ENCODE peak calls at places on chromosomes 4 and X, in ten cellular contexts. B is uterus, Q is heart left ventricle, U is sigmoid colon, X is testis, T is IMR-90, N is ovary, M is right lobe of liver, V is H54, D is NB4. O is an unnamed sample.
A peak's percentile ranks its signal among the peaks of the same experiment; 100 is the strongest.

GRCh38 chrX:70434914-70435586 is 9.6 kb upstream of the DLG3 start:
- DNase-seq in B (peak; percentile 48), Q (peak; percentile 75), U (no peak), X (peak; percentile 27), T (peak; percentile 48), N (peak; percentile 63), M (no peak), V (no peak), D (peak; percentile 73), O (peak; percentile 74)

GRCh38 chr4:183337349-183337748 is 15.1 kb upstream of the CLDN24 start:
- DNase-seq in B (no peak), Q (no peak), U (no peak), X (no peak), T (no peak), N (no peak), M (peak; percentile 41), V (no peak), D (peak; percentile 75), O (no peak)

GRCh38 chr4:20272411-20272872 is 20.7 kb downstream of the SLIT2 start:
- DNase-seq in B (no peak), Q (no peak), U (no peak), X (no peak), T (peak; percentile 71), N (no peak), M (no peak), V (no peak), D (no peak), O (no peak)

GRCh38 chr4:98260047-98260578 is 1.1 kb upstream of the RAP1GDS1 start:
- DNase-seq in B (peak; percentile 54), Q (peak; percentile 65), U (peak; percentile 74), X (peak; percentile 68), T (peak; percentile 10), N (peak; percentile 48), M (peak; percentile 80), V (peak; percentile 41), D (no peak), O (peak; percentile 34)

GRCh38 chr4:143185253-143186107 is 763 bp downstream of the USP38 start:
- DNase-seq in B (no peak), Q (peak; percentile 21), U (peak; percentile 67), X (peak; percentile 44), T (peak; percentile 8), N (no peak), M (peak; percentile 62), V (no peak), D (peak; percentile 23), O (peak; percentile 20)

GRCh38 chr4:185183622-185184281 is 20.0 kb downstream of the CFAP97 start:
- DNase-seq in B (peak; percentile 66), Q (peak; percentile 91), U (peak; percentile 92), X (peak; percentile 96), T (peak; percentile 93), N (peak; percentile 79), M (no peak), V (peak; percentile 11), D (peak; percentile 86), O (peak; percentile 71)

GRCh38 chrX:8846271-8846670 is 45.1 kb upstream of the FAM9A start:
- DNase-seq in B (no peak), Q (no peak), U (no peak), X (no peak), T (no peak), N (no peak), M (no peak), V (no peak), D (no peak), O (no peak)

GRCh38 chr4:162458051-162458450 is 294.3 kb upstream of the FSTL5 start:
- DNase-seq in B (no peak), Q (no peak), U (no peak), X (no peak), T (no peak), N (no peak), M (no peak), V (no peak), D (no peak), O (no peak)

GRCh38 chrX:86830685-86831084 is 682.4 kb downstream of the DACH2 start:
- DNase-seq in B (no peak), Q (no peak), U (no peak), X (no peak), T (no peak), N (no peak), M (no peak), V (no peak), D (no peak), O (no peak)

GRCh38 chr4:3713817-3714641 is 52.2 kb upstream of the ADRA2C start:
- DNase-seq in B (no peak), Q (no peak), U (no peak), X (no peak), T (no peak), N (no peak), M (peak; percentile 38), V (no peak), D (no peak), O (no peak)

GRCh38 chrX:2701600-2701999 is 10.5 kb downstream of the CD99 start:
- DNase-seq in B (no peak), Q (peak; percentile 50), U (no peak), X (no peak), T (no peak), N (no peak), M (no peak), V (no peak), D (peak; percentile 46), O (peak; percentile 58)

GRCh38 chr4:145812902-145813301 is 125.7 kb downstream of the ZNF827 start:
- DNase-seq in B (no peak), Q (no peak), U (no peak), X (no peak), T (no peak), N (no peak), M (no peak), V (no peak), D (no peak), O (no peak)

GRCh38 chr4:151950993-151951726 is 190.4 kb upstream of the GATB start:
- DNase-seq in B (peak; percentile 26), Q (no peak), U (no peak), X (peak; percentile 16), T (no peak), N (no peak), M (no peak), V (no peak), D (no peak), O (no peak)

GRCh38 chr4:124631760-124632159 is 80.8 kb downstream of the ANKRD50 start:
- DNase-seq in B (no peak), Q (no peak), U (no peak), X (peak; percentile 35), T (peak; percentile 98), N (no peak), M (no peak), V (peak; percentile 33), D (peak; percentile 47), O (no peak)

GRCh38 chr4:42361475-42361874 is 35.8 kb upstream of the SHISA3 start:
- DNase-seq in B (no peak), Q (no peak), U (no peak), X (no peak), T (no peak), N (no peak), M (no peak), V (no peak), D (no peak), O (no peak)

GRCh38 chr4:186587416-186588018 is 32.1 kb upstream of the MTNR1A start:
- DNase-seq in B (peak; percentile 60), Q (peak; percentile 74), U (peak; percentile 83), X (peak; percentile 89), T (peak; percentile 65), N (peak; percentile 51), M (peak; percentile 65), V (peak; percentile 7), D (peak; percentile 58), O (no peak)

GRCh38 chrX:149631293-149632165 is at the start of gene TMEM185A:
- DNase-seq in B (peak; percentile 61), Q (peak; percentile 81), U (peak; percentile 85), X (peak; percentile 77), T (peak; percentile 32), N (peak; percentile 59), M (peak; percentile 79), V (peak; percentile 53), D (peak; percentile 78), O (peak; percentile 55)
- TF ChIP-seq POLR2A in B (no peak), Q (no peak), U (no peak), X (no peak), T (no peak), N (no peak), M (no peak), V (peak; percentile 46), D (peak; percentile 35), O (peak; percentile 28)

GRCh38 chr4:2417765-2418651 is at the start of gene ZFYVE28:
- DNase-seq in B (no peak), Q (no peak), U (no peak), X (no peak), T (no peak), N (no peak), M (peak; percentile 71), V (no peak), D (peak; percentile 56), O (no peak)
- TF ChIP-seq POLR2A in B (peak; percentile 37), Q (no peak), U (no peak), X (no peak), T (no peak), N (no peak), M (peak; percentile 51), V (no peak), D (peak; percentile 46), O (peak; percentile 84)

GRCh38 chr4:181860157-181860556 is 383.0 kb upstream of the TENM3 start:
- DNase-seq in B (no peak), Q (no peak), U (no peak), X (peak; percentile 23), T (peak; percentile 42), N (no peak), M (no peak), V (no peak), D (no peak), O (no peak)
- TF ChIP-seq POLR2A in B (no peak), Q (no peak), U (no peak), X (no peak), T (no peak), N (no peak), M (no peak), V (no peak), D (no peak), O (no peak)

GRCh38 chrX:68498044-68498507 is 775 bp upstream of the YIPF6 start:
- DNase-seq in B (no peak), Q (no peak), U (no peak), X (no peak), T (no peak), N (no peak), M (no peak), V (no peak), D (no peak), O (no peak)

GRCh38 chrX:68503830-68504229 is 5.0 kb downstream of the YIPF6 start:
- DNase-seq in B (no peak), Q (no peak), U (no peak), X (no peak), T (peak; percentile 17), N (no peak), M (no peak), V (no peak), D (no peak), O (no peak)

GRCh38 chrX:68500105-68500504 is 1.3 kb downstream of the YIPF6 start:
- DNase-seq in B (no peak), Q (no peak), U (no peak), X (no peak), T (no peak), N (no peak), M (no peak), V (no peak), D (no peak), O (no peak)

GRCh38 chrX:68504237-68504636 is 5.4 kb downstream of the YIPF6 start:
- DNase-seq in B (no peak), Q (no peak), U (no peak), X (no peak), T (peak; percentile 93), N (no peak), M (no peak), V (peak; percentile 27), D (peak; percentile 19), O (no peak)

GRCh38 chrX:68498508-68499379 is at the start of gene YIPF6:
- DNase-seq in B (peak; percentile 74), Q (peak; percentile 86), U (peak; percentile 90), X (peak; percentile 85), T (peak; percentile 72), N (peak; percentile 71), M (peak; percentile 88), V (peak; percentile 61), D (peak; percentile 84), O (peak; percentile 68)
- TF ChIP-seq POLR2A in B (peak; percentile 70), Q (no peak), U (peak; percentile 71), X (no peak), T (peak; percentile 96), N (peak; percentile 72), M (peak; percentile 87), V (peak; percentile 93), D (peak; percentile 88), O (peak; percentile 82)

O was measured in gastrocnemius medialis.